ENCODE peak calls at places on chromosomes 11 and 22, in nine cellular contexts. C is EL; O is activated CD4-positive, CD25-positive, alpha-beta regulatory T cell; V is breast epithelium; A is activated T-cell treated with anti-CD3 and anti-CD28 coated beads for 1 hour; R is KBM-7; K is hypothalamus; U is ACHN; M is stomach. J is an unnamed sample.

GRCh38 chr11:109864161-109864661 is 229.0 kb upstream of the ZC3H12C start:
- DNase-seq in R (no peak), O (no peak), K (no peak), M (no peak), V (no peak), C (peak; percentile 60), U (no peak), A (no peak), J (peak; percentile 9)

GRCh38 chr11:35579557-35580396 is 38.5 kb upstream of the FJX1 start:
- DNase-seq in A (no peak), M (no peak), R (peak; percentile 54), V (no peak), K (no peak), U (peak; percentile 41), O (no peak), C (peak; percentile 94), J (no peak)

GRCh38 chr11:64746486-64746885 is 2.5 kb upstream of the RASGRP2 start:
- DNase-seq in C (no peak), R (no peak), A (no peak), M (no peak), K (no peak), U (no peak), O (no peak), V (no peak), J (no peak)

GRCh38 chr11:62931501-62932278 is 10.5 kb upstream of the CHRM1 start:
- DNase-seq in U (no peak), K (no peak), C (peak; percentile 32), V (no peak), R (no peak), M (no peak), A (no peak), O (no peak), J (peak; percentile 50)

GRCh38 chr11:71442880-71443279 is 5.3 kb downstream of the DHCR7 start:
- DNase-seq in U (no peak), C (no peak), V (no peak), A (no peak), M (no peak), O (no peak), R (no peak), K (no peak), J (no peak)

GRCh38 chr11:64340671-64341335 is 799 bp downstream of the CCDC88B start:
- DNase-seq in R (peak; percentile 76), O (peak; percentile 77), V (no peak), M (peak; percentile 61), C (no peak), K (peak; percentile 21), A (peak; percentile 76), U (no peak), J (no peak)

GRCh38 chr11:33585564-33585963 is 115.1 kb downstream of the C11orf91 start:
- DNase-seq in C (no peak), O (no peak), V (no peak), A (no peak), U (no peak), R (no peak), K (no peak), M (no peak), J (no peak)

GRCh38 chr11:47330002-47330911 is 22.2 kb downstream of the MYBPC3 start:
- DNase-seq in C (peak; percentile 30), V (peak; percentile 46), U (no peak), O (no peak), K (no peak), M (peak; percentile 64), A (no peak), R (no peak), J (no peak)

GRCh38 chr11:33195391-33196190 is 34.3 kb upstream of the CSTF3 start:
- DNase-seq in V (no peak), O (no peak), R (peak; percentile 15), U (no peak), M (no peak), A (no peak), C (no peak), K (no peak), J (no peak)

GRCh38 chr11:62398011-62398994 is 20.5 kb upstream of the SCGB1A1 start:
- DNase-seq in M (no peak), C (peak; percentile 75), O (no peak), V (no peak), K (no peak), R (no peak), A (no peak), U (no peak), J (no peak)

GRCh38 chr11:111944139-111944538 is 7.0 kb downstream of the DIXDC1 start:
- DNase-seq in A (no peak), K (no peak), M (no peak), U (peak; percentile 57), C (peak; percentile 62), O (no peak), V (no peak), R (peak; percentile 53), J (no peak)

GRCh38 chr11:35082322-35083180 is 56.4 kb upstream of the CD44 start:
- DNase-seq in K (no peak), U (peak; percentile 91), M (peak; percentile 51), R (peak; percentile 95), C (peak; percentile 96), O (peak; percentile 38), A (peak; percentile 70), V (peak; percentile 41), J (peak; percentile 66)

GRCh38 chr11:32440920-32441319 is 5.6 kb upstream of the WT1 start:
- DNase-seq in V (no peak), R (no peak), O (no peak), U (no peak), C (no peak), A (no peak), M (no peak), K (no peak), J (no peak)

GRCh38 chr11:69095300-69095699 is 46.6 kb downstream of the TPCN2 start:
- DNase-seq in M (no peak), V (no peak), U (no peak), K (peak; percentile 10), R (no peak), O (no peak), A (no peak), C (no peak), J (no peak)

GRCh38 chr22:20526628-20527355 is 19.4 kb downstream of the MED15 start:
- DNase-seq in R (no peak), K (no peak), V (no peak), M (no peak), C (peak; percentile 94), A (no peak), U (peak; percentile 80), O (no peak), J (no peak)

GRCh38 chr11:111633756-111634362 is 31.6 kb downstream of the SIK2 start:
- DNase-seq in O (no peak), K (no peak), C (peak; percentile 59), M (no peak), A (no peak), R (peak; percentile 14), V (no peak), U (no peak), J (no peak)

GRCh38 chr11:110710520-110711381 is 1.5 kb downstream of the ARHGAP20 start:
- DNase-seq in K (peak; percentile 20), M (peak; percentile 51), U (no peak), O (no peak), V (peak; percentile 68), A (no peak), R (no peak), C (peak; percentile 11), J (no peak)

GRCh38 chr11:111329306-111330204 is 31.2 kb downstream of the POU2AF3 start:
- DNase-seq in A (no peak), R (no peak), M (no peak), K (no peak), O (no peak), V (no peak), C (no peak), U (no peak), J (no peak)

GRCh38 chr22:41974691-41975290 is 5.5 kb downstream of the SEPTIN3 start:
- DNase-seq in R (no peak), K (no peak), M (no peak), V (no peak), A (no peak), C (no peak), U (no peak), O (no peak), J (no peak)

GRCh38 chr22:27377901-27378300 is 423.7 kb downstream of the MN1 start:
- DNase-seq in O (no peak), C (no peak), U (peak; percentile 8), K (no peak), V (no peak), R (no peak), A (no peak), M (peak; percentile 83), J (no peak)

GRCh38 chr11:67312187-67313021 is 9.1 kb downstream of the SSH3 start:
- DNase-seq in U (no peak), R (peak; percentile 85), V (peak; percentile 88), M (peak; percentile 84), O (no peak), K (no peak), C (no peak), A (peak; percentile 45), J (no peak)

GRCh38 chr11:9228086-9228485 is 37.1 kb downstream of the DENND5A start:
- DNase-seq in K (no peak), R (no peak), C (no peak), U (no peak), M (no peak), O (no peak), V (no peak), A (no peak), J (no peak)

J was measured in NT2/D1.